ENCODE peak calls at places on chromosomes 6 and 20, in five cellular contexts. J is HFFc6, F is NCI-H187 treated with DMSO at 0.1 percent for 48 hours, E is left ventricle myocardium superior, Y is tibial artery. A is an unnamed sample.

GRCh38 chr20:1863296-1863695 is 31.9 kb upstream of the SIRPA start:
- DNase-seq in J (no peak), F (no peak), E (no peak), Y (no peak), A (no peak)

GRCh38 chr20:6836821-6837374 is 69.4 kb downstream of the BMP2 start:
- DNase-seq in J (no peak), F (no peak), E (no peak), Y (no peak), A (no peak)

GRCh38 chr6:1796706-1797529 is 187.2 kb downstream of the FOXC1 start:
- DNase-seq in J (peak), F (no peak), E (no peak), Y (no peak), A (peak)

GRCh38 chr6:138105446-138105845 is 1.8 kb downstream of the PERP start:
- DNase-seq in J (no peak), F (no peak), E (no peak), Y (no peak), A (no peak)

GRCh38 chr6:162053084-162053483 is 674.5 kb downstream of the PRKN start:
- DNase-seq in J (no peak), F (no peak), E (no peak), Y (no peak), A (no peak)

GRCh38 chr6:41639556-41640371 is 1.5 kb downstream of the MDFI start:
- DNase-seq in J (no peak), F (no peak), E (no peak), Y (no peak), A (no peak)

GRCh38 chr6:145631374-145631773 is 103.9 kb downstream of the EPM2A start:
- DNase-seq in J (no peak), F (no peak), E (no peak), Y (no peak), A (no peak)

GRCh38 chr6:80142586-80142985 is 36.1 kb downstream of the BCKDHB start:
- DNase-seq in J (no peak), F (no peak), E (no peak), Y (no peak), A (no peak)

GRCh38 chr20:40687384-40688128 is 1.5 kb downstream of the MAFB start:
- DNase-seq in J (no peak), F (no peak), E (peak), Y (peak), A (no peak)

GRCh38 chr6:31057426-31058003 is 47.2 kb downstream of the MUC22 start:
- DNase-seq in J (peak), F (no peak), E (no peak), Y (no peak), A (no peak)

GRCh38 chr6:167824591-167825041 is 2.1 kb upstream of the AFDN start:
- DNase-seq in J (peak), F (no peak), E (no peak), Y (no peak), A (no peak)

GRCh38 chr6:113903666-113904330 is 46.7 kb downstream of the MARCKS start:
- DNase-seq in J (no peak), F (no peak), E (peak), Y (peak), A (no peak)

GRCh38 chr6:108588586-108588985 is 27.9 kb downstream of the FOXO3 start:
- DNase-seq in J (peak), F (no peak), E (no peak), Y (no peak), A (peak)

GRCh38 chr20:6654490-6655247 is 112.8 kb upstream of the BMP2 start:
- DNase-seq in J (no peak), F (no peak), E (no peak), Y (no peak), A (no peak)

GRCh38 chr6:105783333-105783945 is 302.7 kb upstream of the PRDM1 start:
- DNase-seq in J (no peak), F (no peak), E (no peak), Y (no peak), A (no peak)

GRCh38 chr20:3226093-3226492 is 12.9 kb downstream of the SLC4A11 start:
- DNase-seq in J (no peak), F (no peak), E (no peak), Y (no peak), A (no peak)

A was measured in OCI-LY7.